ENCODE peak calls at places on chromosomes 5 and 9, in five cellular contexts. One of them, this sample, is unnamed.

GRCh38 chr5:165579911-165580310 is 2074.5 kb downstream of the MAT2B start:
- DNase-seq in MM.1S: no peak
- DNase-seq in PC-9: no peak
- DNase-seq in endodermal cell: no peak
- DNase-seq in islet precursor cell: peak
- DNase-seq in this sample: no peak

GRCh38 chr5:154472871-154473580 is 5.0 kb downstream of the HAND1 start:
- DNase-seq in PC-9: no peak
- DNase-seq in endodermal cell: peak
- DNase-seq in MM.1S: no peak
- DNase-seq in islet precursor cell: peak
- DNase-seq in this sample: no peak

GRCh38 chr5:180101451-180102105 is 30.0 kb upstream of the RNF130 start:
- DNase-seq in PC-9: no peak
- DNase-seq in MM.1S: no peak
- DNase-seq in islet precursor cell: no peak
- DNase-seq in endodermal cell: no peak
- DNase-seq in this sample: no peak

GRCh38 chr9:131899248-131899882 is 159.5 kb upstream of the RAPGEF1 start:
- DNase-seq in endodermal cell: peak
- DNase-seq in MM.1S: no peak
- DNase-seq in PC-9: no peak
- DNase-seq in islet precursor cell: no peak
- DNase-seq in this sample: no peak

GRCh38 chr9:109164040-109164439 is 3.0 kb downstream of the FRRS1L start:
- DNase-seq in PC-9: no peak
- DNase-seq in endodermal cell: no peak
- DNase-seq in islet precursor cell: no peak
- DNase-seq in MM.1S: no peak
- DNase-seq in this sample: no peak

GRCh38 chr5:1414311-1415058 is 30.8 kb downstream of the SLC6A3 start:
- DNase-seq in endodermal cell: no peak
- DNase-seq in islet precursor cell: no peak
- DNase-seq in MM.1S: no peak
- DNase-seq in PC-9: no peak
- DNase-seq in this sample: no peak

GRCh38 chr5:2215059-2215458 is 332.3 kb upstream of the IRX4 start:
- DNase-seq in endodermal cell: no peak
- DNase-seq in islet precursor cell: no peak
- DNase-seq in PC-9: no peak
- DNase-seq in MM.1S: no peak
- DNase-seq in this sample: no peak

GRCh38 chr9:100933656-100934055 is 94.9 kb upstream of the PLPPR1 start:
- DNase-seq in PC-9: no peak
- DNase-seq in islet precursor cell: no peak
- DNase-seq in endodermal cell: no peak
- DNase-seq in MM.1S: no peak
- DNase-seq in this sample: no peak

GRCh38 chr5:67233075-67233474 is 36.5 kb upstream of the CD180 start:
- DNase-seq in islet precursor cell: no peak
- DNase-seq in MM.1S: no peak
- DNase-seq in PC-9: no peak
- DNase-seq in endodermal cell: no peak
- DNase-seq in this sample: no peak

GRCh38 chr9:127519301-127520166 is 68.2 kb downstream of the LRSAM1 start:
- DNase-seq in PC-9: peak
- DNase-seq in MM.1S: no peak
- DNase-seq in islet precursor cell: peak
- DNase-seq in endodermal cell: peak
- DNase-seq in this sample: no peak

GRCh38 chr9:12666813-12667212 is 26.4 kb upstream of the TYRP1 start:
- DNase-seq in islet precursor cell: no peak
- DNase-seq in MM.1S: no peak
- DNase-seq in PC-9: no peak
- DNase-seq in endodermal cell: no peak
- DNase-seq in this sample: no peak

GRCh38 chr5:107118184-107118902 is 552.4 kb downstream of the EFNA5 start:
- DNase-seq in MM.1S: no peak
- DNase-seq in PC-9: no peak
- DNase-seq in islet precursor cell: no peak
- DNase-seq in endodermal cell: peak
- DNase-seq in this sample: no peak

GRCh38 chr5:144040615-144041394 is 129.7 kb downstream of the YIPF5 start:
- DNase-seq in endodermal cell: no peak
- DNase-seq in islet precursor cell: no peak
- DNase-seq in MM.1S: no peak
- DNase-seq in PC-9: no peak
- DNase-seq in this sample: no peak

GRCh38 chr9:76027426-76027825 is 137.0 kb downstream of the PCSK5 start:
- DNase-seq in islet precursor cell: no peak
- DNase-seq in PC-9: no peak
- DNase-seq in MM.1S: peak
- DNase-seq in endodermal cell: no peak
- DNase-seq in this sample: no peak

This sample was measured in NK-92 treated with Interleukin-12 subunit alpha and Interleukin-12 subunit beta, amount 100 ng/mL, for 24 hours.